ENCODE peak calls at places on chromosome 12, in six cellular contexts. Y, T, W, J, X and G are unnamed samples.
A peak's percentile ranks its signal among the peaks of the same experiment; 100 is the strongest.

GRCh38 chr12:82176761-82177490 is 181.3 kb downstream of the CCDC59 start:
- DNase-seq in Y (no peak), T (no peak), W (no peak), J (no peak), X (no peak), G (no peak)

GRCh38 chr12:19645823-19646222 is 206.5 kb downstream of the AEBP2 start:
- DNase-seq in Y (no peak), T (no peak), W (no peak), J (no peak), X (no peak), G (no peak)

GRCh38 chr12:22477894-22478287 is 66.5 kb downstream of the C2CD5 start:
- DNase-seq in Y (no peak), T (no peak), W (no peak), J (no peak), X (no peak), G (no peak)

GRCh38 chr12:24940157-24940556 is 8.7 kb downstream of the BCAT1 start:
- DNase-seq in Y (no peak), T (no peak), W (no peak), J (no peak), X (no peak), G (no peak)

GRCh38 chr12:44317651-44318126 is 481.8 kb downstream of the TMEM117 start:
- DNase-seq in Y (no peak), T (no peak), W (peak; percentile 7), J (no peak), X (peak; percentile 43), G (no peak)

GRCh38 chr12:120242971-120243699 is 22.4 kb downstream of the PXN start:
- DNase-seq in Y (no peak), T (no peak), W (no peak), J (no peak), X (no peak), G (no peak)

GRCh38 chr12:10362828-10363664 is 26.8 kb downstream of the KLRK1 start:
- DNase-seq in Y (no peak), T (no peak), W (no peak), J (no peak), X (no peak), G (no peak)

GRCh38 chr12:49953961-49954835 is 3.7 kb downstream of the AQP2 start:
- DNase-seq in Y (no peak), T (no peak), W (no peak), J (no peak), X (no peak), G (no peak)

GRCh38 chr12:98227162-98227561 is 288.2 kb upstream of the TMPO start:
- DNase-seq in Y (no peak), T (no peak), W (no peak), J (no peak), X (no peak), G (no peak)

GRCh38 chr12:111685811-111686573 is at the start of the genes ACAD10 and BRAP:
- DNase-seq in Y (peak; percentile 94), T (peak; percentile 91), W (peak; percentile 93), J (peak; percentile 65), X (peak; percentile 96), G (peak; percentile 69)

GRCh38 chr12:115946867-115947695 is 330.4 kb downstream of the MED13L start:
- DNase-seq in Y (no peak), T (no peak), W (no peak), J (no peak), X (no peak), G (no peak)

GRCh38 chr12:126389215-126389841 is 1324.1 kb downstream of the AACS start:
- DNase-seq in Y (no peak), T (no peak), W (no peak), J (no peak), X (peak; percentile 13), G (no peak)

GRCh38 chr12:14774944-14775651 is 28.2 kb downstream of the WBP11 start:
- DNase-seq in Y (peak; percentile 29), T (peak; percentile 40), W (peak; percentile 31), J (peak; percentile 11), X (peak; percentile 62), G (no peak)

GRCh38 chr12:41302979-41303403 is 114.9 kb downstream of the PDZRN4 start:
- DNase-seq in Y (no peak), T (no peak), W (no peak), J (no peak), X (no peak), G (no peak)

GRCh38 chr12:19200261-19200660 is 70.7 kb downstream of the PLEKHA5 start:
- DNase-seq in Y (no peak), T (no peak), W (no peak), J (no peak), X (no peak), G (no peak)

GRCh38 chr12:83793616-83794015 is 1106.9 kb downstream of the TMTC2 start:
- DNase-seq in Y (no peak), T (no peak), W (no peak), J (no peak), X (no peak), G (no peak)

GRCh38 chr12:76450690-76451089 is 102.5 kb upstream of the BBS10 start:
- DNase-seq in Y (no peak), T (no peak), W (no peak), J (no peak), X (no peak), G (peak; percentile 21)

GRCh38 chr12:93461503-93461902 is 5.8 kb upstream of the MRPL42 start:
- DNase-seq in Y (no peak), T (no peak), W (no peak), J (no peak), X (no peak), G (no peak)

GRCh38 chr12:56657416-56658379 is 11.9 kb upstream of the ATP5F1B start:
- DNase-seq in Y (no peak), T (no peak), W (no peak), J (no peak), X (no peak), G (no peak)

GRCh38 chr12:109877504-109878246 is 2.7 kb downstream of the GLTP start:
- DNase-seq in Y (no peak), T (no peak), W (no peak), J (no peak), X (no peak), G (no peak)

GRCh38 chr12:58916891-58917570 is 3.3 kb downstream of the LRIG3 start:
- DNase-seq in Y (no peak), T (no peak), W (no peak), J (no peak), X (peak; percentile 52), G (no peak)

GRCh38 chr12:48128800-48129199 is 9.6 kb downstream of the PFKM start:
- DNase-seq in Y (no peak), T (no peak), W (no peak), J (no peak), X (no peak), G (no peak)

GRCh38 chr12:124939428-124940142 is 25.1 kb upstream of the UBC start:
- DNase-seq in Y (peak; percentile 84), T (peak; percentile 82), W (peak; percentile 94), J (peak; percentile 60), X (peak; percentile 93), G (no peak)

GRCh38 chr12:57590536-57590891 is 478 bp upstream of the PIP4K2C start:
- DNase-seq in Y (no peak), T (no peak), W (no peak), J (no peak), X (no peak), G (no peak)

GRCh38 chr12:120276734-120277133 is 11.2 kb upstream of the PXN start:
- DNase-seq in Y (no peak), T (no peak), W (no peak), J (no peak), X (no peak), G (no peak)

GRCh38 chr12:25364529-25365339 is 114.0 kb upstream of the KRAS start:
- DNase-seq in Y (no peak), T (no peak), W (no peak), J (no peak), X (no peak), G (no peak)

GRCh38 chr12:113333877-113334785 is 778 bp downstream of the SLC8B1 start:
- DNase-seq in Y (no peak), T (peak; percentile 33), W (peak; percentile 56), J (no peak), X (no peak), G (no peak)

GRCh38 chr12:4865246-4865645 is 44.5 kb upstream of the KCNA1 start:
- DNase-seq in Y (no peak), T (no peak), W (no peak), J (no peak), X (no peak), G (no peak)

GRCh38 chr12:116533343-116534248 is 25.6 kb upstream of the MAP1LC3B2 start:
- DNase-seq in Y (peak; percentile 68), T (peak; percentile 63), W (peak; percentile 74), J (peak; percentile 37), X (peak; percentile 90), G (no peak)

GRCh38 chr12:89210277-89210676 is 142.0 kb downstream of the DUSP6 start:
- DNase-seq in Y (no peak), T (no peak), W (no peak), J (no peak), X (no peak), G (no peak)
- H3K36me3 ChIP-seq in Y (no peaks in the 10 kb centered on the region), T (no peaks in the 10 kb centered on the region), W (no peaks in the 10 kb centered on the region), J (no peaks in the 10 kb centered on the region), X (no peaks in the 10 kb centered on the region), G (no peaks in the 10 kb centered on the region)

DNA sequence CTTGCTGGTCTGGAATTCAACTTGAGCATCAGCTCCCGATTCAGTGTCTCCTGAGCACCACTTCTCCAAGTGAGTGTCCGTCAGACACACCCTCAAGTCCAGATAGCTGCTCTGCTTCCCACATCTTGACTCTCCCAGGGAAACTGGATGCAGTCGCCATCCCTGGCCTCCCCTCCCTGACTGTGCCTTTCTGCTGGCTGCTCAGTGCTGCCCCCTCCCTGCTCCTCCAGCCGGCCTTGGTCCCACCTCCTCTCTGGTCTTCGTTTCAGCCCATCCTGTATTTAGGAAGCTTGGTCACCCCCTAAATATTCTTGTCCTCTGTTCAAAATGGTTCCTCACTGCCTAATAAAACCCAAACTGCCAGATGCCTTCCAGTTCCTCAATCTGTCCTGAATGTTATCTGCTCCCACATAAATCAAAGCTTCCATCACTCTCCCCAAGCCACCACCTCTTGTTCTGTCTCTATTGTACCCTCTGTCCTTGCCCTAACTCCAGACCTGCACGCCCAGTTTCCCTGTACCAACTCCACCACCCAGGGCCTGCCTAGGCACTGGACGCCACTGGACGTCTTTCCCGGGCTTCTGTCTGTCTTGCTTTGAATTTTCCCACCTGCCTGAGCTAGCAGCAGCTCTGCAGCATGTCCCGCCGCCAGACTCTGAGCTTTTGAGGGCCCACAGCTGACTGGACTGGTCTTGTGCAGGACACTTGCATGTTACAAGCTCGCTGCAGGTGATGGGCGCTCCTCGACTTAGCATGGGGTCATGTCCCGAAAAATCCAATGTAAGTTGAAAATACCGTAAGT is 33.8 kb downstream of the CCDC92 start:
- DNase-seq in Y (no peak), T (no peak), W (no peak), J (no peak), X (no peak), G (no peak)
- H3K4me3 ChIP-seq in Y (no peak overlapping the region), T (no peak overlapping the region), W (peak overlapping the region; percentile 13), J (no peak overlapping the region), X (no peak overlapping the region), G (no peak overlapping the region)

DNA sequence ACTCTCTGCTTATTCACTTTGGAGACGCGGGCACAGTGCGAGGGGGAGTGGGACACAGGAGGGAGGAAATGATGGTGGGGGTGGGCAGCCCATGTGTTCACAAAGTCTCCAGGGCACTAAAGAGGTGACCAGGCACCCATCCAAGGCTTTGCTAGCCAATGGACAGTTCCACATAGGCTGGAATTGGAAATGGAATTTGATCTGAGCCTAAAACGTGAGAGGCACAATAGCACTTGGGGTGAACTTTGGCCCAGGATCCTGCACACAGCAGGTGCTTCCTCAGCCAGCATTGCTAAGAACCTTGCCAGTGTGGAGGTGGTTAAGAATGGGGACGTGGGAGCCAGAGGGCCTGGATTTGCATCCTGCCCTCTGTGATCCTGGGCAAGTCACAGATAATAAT is 193.8 kb downstream of the CHST11 start:
- DNase-seq in Y (no peak), T (no peak), W (no peak), J (no peak), X (no peak), G (no peak)
- H3K36me3 ChIP-seq in Y (no peaks in the 10 kb centered on the region), T (no peaks in the 10 kb centered on the region), W (no peaks in the 10 kb centered on the region), J (no peaks in the 10 kb centered on the region), X (no peaks in the 10 kb centered on the region), G (no peaks in the 10 kb centered on the region)

GRCh38 chr12:130849561-130850417 is 10.7 kb upstream of the STX2 start:
- DNase-seq in Y (no peak), T (no peak), W (no peak), J (no peak), X (peak; percentile 70), G (no peak)
- H3K4me3 ChIP-seq in Y (no peak overlapping the region), T (no peak overlapping the region), W (no peak overlapping the region), J (no peak overlapping the region), X (no peak overlapping the region), G (no peak overlapping the region)